ENCODE peak calls at places on chromosome 9, in six cellular contexts. K is A549, T is WTC11, N is IMR-90, B is H1, D is SK-N-SH. O is an unnamed sample.

GRCh38 chr9:122036988-122037387 is 56.1 kb downstream of the TTLL11 start:
- DNase-seq in N (peak; percentile 68), D (no peak), K (no peak), T (no peak), B (no peak), O (no peak)

GRCh38 chr9:133715866-133716563 is 22.1 kb downstream of the SARDH start:
- DNase-seq in T (peak; percentile 61), D (peak; percentile 85), N (peak; percentile 22), B (no peak), K (no peak), O (peak; percentile 60)

GRCh38 chr9:134666801-134667200 is 25.2 kb downstream of the COL5A1 start:
- DNase-seq in T (no peak), K (no peak), D (no peak), N (peak; percentile 74), B (no peak), O (no peak)

GRCh38 chr9:99023831-99024230 is 80.1 kb downstream of the COL15A1 start:
- DNase-seq in N (peak; percentile 58), K (no peak), T (no peak), D (peak; percentile 24), B (no peak), O (no peak)

GRCh38 chr9:38295751-38296150 is 96.8 kb upstream of the ALDH1B1 start:
- DNase-seq in K (no peak), B (no peak), D (no peak), T (no peak), N (no peak), O (no peak)

GRCh38 chr9:99457406-99457805 is 235.3 kb downstream of the SEC61B start:
- DNase-seq in K (no peak), B (no peak), D (no peak), T (no peak), N (no peak), O (no peak)

GRCh38 chr9:134404376-134405358 is 78.4 kb downstream of the RXRA start:
- DNase-seq in K (no peak), B (no peak), N (no peak), T (no peak), D (no peak), O (no peak)

GRCh38 chr9:21709464-21710058 is 92.9 kb upstream of the MTAP start:
- DNase-seq in D (peak; percentile 24), N (peak; percentile 53), K (peak; percentile 36), B (no peak), T (peak; percentile 75), O (peak; percentile 37)

GRCh38 chr9:82563094-82563493 is 499.8 kb downstream of the RASEF start:
- DNase-seq in T (no peak), N (no peak), K (no peak), B (no peak), D (no peak), O (no peak)

GRCh38 chr9:123329329-123329955 is 26.6 kb upstream of the CRB2 start:
- DNase-seq in D (no peak), B (no peak), T (no peak), K (no peak), N (no peak), O (peak; percentile 39)

GRCh38 chr9:121279841-121280388 is 12.0 kb downstream of the GSN start:
- DNase-seq in T (no peak), K (no peak), N (no peak), B (no peak), D (no peak), O (no peak)

GRCh38 chr9:134791009-134791408 is 89.6 kb upstream of the FCN2 start:
- DNase-seq in T (no peak), B (no peak), D (no peak), K (no peak), N (no peak), O (no peak)

GRCh38 chr9:2101524-2101923 is 86.4 kb downstream of the SMARCA2 start:
- DNase-seq in D (no peak), T (no peak), N (no peak), B (no peak), K (no peak), O (no peak)

GRCh38 chr9:8234286-8234819 is 434.8 kb upstream of the DMAC1 start:
- DNase-seq in N (no peak), D (no peak), B (peak; percentile 15), K (no peak), T (peak; percentile 18), O (no peak)

GRCh38 chr9:96383165-96383939 is at the start of gene SLC35D2:
- DNase-seq in B (no peak), D (peak; percentile 93), N (peak; percentile 32), K (peak; percentile 67), T (peak; percentile 73), O (peak; percentile 73)

GRCh38 chr9:114898741-114899140 is 31.6 kb downstream of the TNFSF8 start:
- DNase-seq in B (no peak), D (no peak), K (no peak), N (no peak), T (no peak), O (no peak)

GRCh38 chr9:127667127-127667844 is 39.5 kb upstream of the CFAP157 start:
- DNase-seq in K (no peak), D (no peak), B (no peak), N (peak; percentile 12), T (no peak), O (no peak)

GRCh38 chr9:36832232-36832795 is 201.8 kb downstream of the PAX5 start:
- DNase-seq in T (no peak), K (no peak), D (no peak), N (no peak), B (no peak), O (no peak)

GRCh38 chr9:8696536-8696935 is 897.0 kb upstream of the DMAC1 start:
- DNase-seq in N (no peak), D (no peak), B (no peak), K (no peak), T (no peak), O (no peak)

GRCh38 chr9:79687131-79687447 is 115.3 kb downstream of the TLE4 start:
- DNase-seq in K (no peak), B (no peak), N (no peak), T (no peak), D (no peak), O (no peak)

GRCh38 chr9:81182421-81182820 is 506.9 kb downstream of the TLE1 start:
- DNase-seq in K (no peak), T (no peak), N (peak; percentile 77), B (no peak), D (no peak), O (no peak)

GRCh38 chr9:80679920-80680319 is 1009.4 kb downstream of the TLE1 start:
- DNase-seq in D (no peak), N (no peak), T (no peak), K (no peak), B (no peak), O (no peak)

GRCh38 chr9:127983847-127984289 is 3.1 kb upstream of the EEIG1 start:
- DNase-seq in T (no peak), B (no peak), K (no peak), N (no peak), D (no peak), O (no peak)

GRCh38 chr9:78005231-78006002 is 26.2 kb downstream of the GNAQ start:
- DNase-seq in T (no peak), N (no peak), D (no peak), K (no peak), B (no peak), O (no peak)

DNA sequence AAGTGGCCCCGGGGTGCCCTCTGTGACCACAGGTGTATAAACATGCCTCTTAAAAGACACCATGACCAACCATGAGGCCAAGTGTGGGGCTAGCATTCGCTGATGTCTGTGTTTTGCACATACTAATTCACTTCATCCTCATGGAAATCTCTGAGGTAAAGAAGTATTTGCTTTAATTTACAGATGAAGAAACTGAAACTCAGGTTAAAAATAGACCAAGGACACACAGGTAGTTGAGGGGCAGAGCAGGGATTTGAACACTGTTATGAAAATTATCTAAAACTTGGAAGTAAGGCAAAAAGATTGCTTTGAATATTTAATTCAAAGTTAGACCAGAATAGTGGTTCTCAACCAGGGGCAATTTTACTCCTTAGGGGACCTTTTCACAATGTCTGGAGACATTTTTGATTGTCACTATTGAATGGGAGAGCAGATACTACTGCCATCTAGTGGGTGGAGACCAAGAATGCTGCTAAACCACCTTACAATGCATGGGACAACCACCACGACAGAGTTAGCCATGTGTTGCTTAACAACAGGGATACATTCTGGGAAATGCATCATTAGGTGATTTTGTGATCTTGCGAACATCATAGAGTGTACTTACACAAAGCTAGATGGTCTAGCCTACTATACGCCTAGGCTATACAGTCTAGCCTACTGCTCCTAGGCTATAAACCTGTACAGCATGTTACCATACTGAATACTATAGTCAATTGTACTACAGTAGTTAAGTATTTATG is 8.0 kb upstream of the FXN start:
- DNase-seq in B (no peak), T (peak; percentile 31), K (peak; percentile 47), D (peak; percentile 55), N (peak; percentile 45), O (peak; percentile 54)
- TF ChIP-seq USF2 in B (no peak), T (no peak), K (no peak), D (no peak), N (no peak), O (no peak)

GRCh38 chr9:4769321-4770080 is 23.2 kb upstream of the RCL1 start:
- DNase-seq in K (no peak), B (no peak), T (no peak), D (no peak), N (peak; percentile 53), O (no peak)
- TF ChIP-seq USF2 in K (no peak), B (no peak), T (no peak), D (no peak), N (no peak), O (no peak)

GRCh38 chr9:129752915-129753724 is at the start of gene PTGES:
- DNase-seq in N (peak; percentile 87), K (peak; percentile 91), D (peak; percentile 86), B (no peak), T (peak; percentile 65), O (no peak)
- TF ChIP-seq USF2 in N (no peak), K (no peak), D (no peak), B (no peak), T (no peak), O (no peak)

DNA sequence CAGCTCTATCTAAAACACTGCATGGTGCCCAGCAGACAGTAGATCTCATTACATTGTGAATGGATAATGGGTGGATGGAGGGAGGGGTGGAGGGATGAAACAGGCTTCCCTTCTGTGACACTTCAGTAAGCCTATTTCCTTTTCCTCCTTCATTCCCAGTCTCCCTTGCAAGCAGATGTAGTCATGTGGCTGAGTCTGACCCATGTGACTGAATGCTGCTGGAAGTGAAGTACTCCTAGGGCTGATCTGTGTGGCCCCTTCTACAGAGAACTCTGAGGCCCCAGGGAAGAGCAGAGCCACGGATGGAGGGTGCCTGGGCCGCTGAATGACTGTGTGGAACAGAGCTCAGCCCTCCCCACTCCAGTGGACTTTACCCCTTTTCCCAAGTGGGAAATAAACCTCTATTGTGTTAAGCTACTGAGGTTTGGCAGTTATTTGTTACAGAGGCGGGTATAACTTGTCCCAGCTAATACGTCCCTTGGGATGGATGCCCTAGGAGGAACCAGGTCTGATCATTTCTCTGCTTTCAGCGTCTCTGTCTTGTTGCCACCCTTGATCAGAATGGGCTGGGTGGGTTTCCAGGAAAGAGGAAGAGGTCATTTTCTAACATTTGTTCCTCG is 176.1 kb upstream of the MVB12B start:
- DNase-seq in N (no peak), D (peak; percentile 52), B (no peak), K (no peak), T (no peak), O (peak; percentile 33)
- TF ChIP-seq USF2 in N (peak; percentile 54), D (no peak), B (peak; percentile 70), K (peak; percentile 42), T (peak; percentile 76), O (no peak)

O was measured in HepG2.